ENCODE peak calls at places on chromosome 6, in four cellular contexts. D, O, R and Z are unnamed samples. For H3K4me1, the result is how much of the 10 kb centered on the place peaks cover.

GRCh38 chr6:52393780-52394179 is 26.4 kb upstream of the EFHC1 start:
- DNase-seq in D (no peak), O (no peak), R (no peak), Z (no peak)

GRCh38 chr6:161225677-161226004 is 48.2 kb downstream of the AGPAT4 start:
- DNase-seq in D (no peak), O (no peak), R (no peak), Z (no peak)

GRCh38 chr6:137878810-137879285 is 11.8 kb downstream of the TNFAIP3 start:
- DNase-seq in D (no peak), O (no peak), R (no peak), Z (no peak)

GRCh38 chr6:37049990-37050853 is 44.8 kb downstream of the FGD2 start:
- DNase-seq in D (peak), O (no peak), R (no peak), Z (no peak)

GRCh38 chr6:132314432-132314831 is 86.8 kb downstream of the MOXD1 start:
- DNase-seq in D (no peak), O (no peak), R (no peak), Z (no peak)

GRCh38 chr6:7919871-7920270 is 9.3 kb upstream of the TXNDC5 start:
- DNase-seq in D (no peak), O (peak), R (peak), Z (peak)

GRCh38 chr6:21598662-21599061 is 5.1 kb downstream of the SOX4 start:
- DNase-seq in D (no peak), O (no peak), R (peak), Z (peak)

GRCh38 chr6:137775720-137776119 is 91.3 kb upstream of the TNFAIP3 start:
- DNase-seq in D (no peak), O (no peak), R (no peak), Z (no peak)

GRCh38 chr6:98463038-98463437 is 371.3 kb upstream of the POU3F2 start:
- DNase-seq in D (no peak), O (no peak), R (no peak), Z (peak)

GRCh38 chr6:64256483-64256882 is 620.9 kb downstream of the PHF3 start:
- DNase-seq in D (no peak), O (no peak), R (no peak), Z (no peak)

GRCh38 chr6:113299526-113299925 is 557.6 kb upstream of the MARCKS start:
- DNase-seq in D (no peak), O (no peak), R (no peak), Z (no peak)

GRCh38 chr6:4693158-4693557 is 83.0 kb upstream of the CDYL start:
- DNase-seq in D (no peak), O (no peak), R (no peak), Z (peak)

GRCh38 chr6:11096109-11096508 is 2.5 kb downstream of the SMIM13 start:
- DNase-seq in D (no peak), O (peak), R (peak), Z (peak)

GRCh38 chr6:130666796-130667195 is 160.4 kb upstream of the SMLR1 start:
- DNase-seq in D (no peak), O (no peak), R (no peak), Z (no peak)

GRCh38 chr6:53544050-53544499 is 826 bp downstream of the GCLC start:
- DNase-seq in D (peak), O (no peak), R (peak), Z (peak)

GRCh38 chr6:155259202-155259601 is 4.6 kb upstream of the CLDN20 start:
- DNase-seq in D (no peak), O (no peak), R (no peak), Z (no peak)

GRCh38 chr6:137792160-137793033 is 74.7 kb upstream of the TNFAIP3 start:
- DNase-seq in D (no peak), O (no peak), R (peak), Z (no peak)

GRCh38 chr6:18153311-18153703 is 1.6 kb downstream of the TPMT start:
- DNase-seq in D (no peak), O (no peak), R (no peak), Z (no peak)

GRCh38 chr6:31717499-31718222 is 2.5 kb downstream of the LY6G6D start:
- DNase-seq in D (no peak), O (no peak), R (no peak), Z (peak)

GRCh38 chr6:90413867-90414266 is 117.2 kb upstream of the BACH2 start:
- DNase-seq in D (no peak), O (no peak), R (peak), Z (no peak)

GRCh38 chr6:46772038-46772437 is 21.2 kb upstream of the MEP1A start:
- DNase-seq in D (no peak), O (no peak), R (no peak), Z (no peak)

GRCh38 chr6:70510600-70510999 is 56.1 kb upstream of the SDHAF4 start:
- DNase-seq in D (no peak), O (no peak), R (no peak), Z (no peak)

GRCh38 chr6:37877373-37878149 is 58.0 kb downstream of the ZFAND3 start:
- DNase-seq in D (no peak), O (no peak), R (peak), Z (no peak)

GRCh38 chr6:149846321-149846720 is 17.8 kb downstream of the LRP11 start:
- DNase-seq in D (no peak), O (no peak), R (peak), Z (peak)

GRCh38 chr6:28981391-28981832 is 23.7 kb downstream of the ZNF311 start:
- DNase-seq in D (peak), O (peak), R (peak), Z (peak)

DNA sequence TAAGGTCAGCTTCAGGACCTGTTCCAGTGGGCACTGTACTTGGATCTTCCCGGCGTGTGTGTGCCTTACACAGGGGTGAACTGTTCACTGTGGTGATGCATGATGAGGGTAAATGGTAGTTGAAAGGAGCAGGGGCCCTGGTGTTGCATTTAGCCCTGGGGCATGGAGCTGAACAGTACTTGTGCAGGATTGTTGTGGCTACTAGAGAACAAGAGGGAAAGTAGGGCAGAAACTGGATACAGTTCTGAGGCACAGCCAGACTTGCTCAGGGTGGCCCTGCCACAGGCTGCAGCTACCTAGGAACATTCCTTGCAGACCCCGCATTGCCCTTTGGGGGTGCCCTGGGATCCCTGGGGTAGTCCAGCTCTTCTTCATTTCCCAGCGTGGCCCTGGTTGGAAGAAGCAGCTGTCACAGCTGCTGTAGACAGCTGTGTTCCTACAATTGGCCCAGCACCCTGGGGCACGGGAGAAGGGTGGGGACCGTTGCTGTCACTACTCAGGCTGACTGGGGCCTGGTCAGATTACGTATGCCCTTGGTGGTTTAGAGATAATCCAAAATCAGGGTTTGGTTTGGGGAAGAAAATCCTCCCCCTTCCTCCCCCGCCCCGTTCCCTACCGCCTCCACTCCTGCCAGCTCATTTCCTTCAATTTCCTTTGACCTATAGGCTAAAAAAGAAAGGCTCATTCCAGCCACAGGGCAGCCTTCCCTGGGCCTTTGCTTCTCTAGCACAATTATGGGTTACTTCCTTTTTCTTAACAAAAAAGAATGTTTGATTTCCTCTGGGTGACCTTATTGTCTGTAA is 292.5 kb downstream of the ESR1 start:
- DNase-seq in D (no peak), O (no peak), R (peak), Z (peak)
- H3K4me1 ChIP-seq in D (under half), O (under half), R (under half), Z (under half)

GRCh38 chr6:158646023-158646888 is 1.7 kb upstream of the DYNLT1 start:
- DNase-seq in D (no peak), O (no peak), R (no peak), Z (peak)

GRCh38 chr6:158649289-158650143 is at the start of gene SYTL3:
- DNase-seq in D (peak), O (no peak), R (peak), Z (no peak)

GRCh38 chr6:158645064-158646022 is 800 bp upstream of the DYNLT1 start:
- DNase-seq in D (peak), O (no peak), R (no peak), Z (peak)

GRCh38 chr6:158648682-158649131 is 1.1 kb upstream of the SYTL3 start:
- DNase-seq in D (no peak), O (no peak), R (peak), Z (peak)

DNA sequence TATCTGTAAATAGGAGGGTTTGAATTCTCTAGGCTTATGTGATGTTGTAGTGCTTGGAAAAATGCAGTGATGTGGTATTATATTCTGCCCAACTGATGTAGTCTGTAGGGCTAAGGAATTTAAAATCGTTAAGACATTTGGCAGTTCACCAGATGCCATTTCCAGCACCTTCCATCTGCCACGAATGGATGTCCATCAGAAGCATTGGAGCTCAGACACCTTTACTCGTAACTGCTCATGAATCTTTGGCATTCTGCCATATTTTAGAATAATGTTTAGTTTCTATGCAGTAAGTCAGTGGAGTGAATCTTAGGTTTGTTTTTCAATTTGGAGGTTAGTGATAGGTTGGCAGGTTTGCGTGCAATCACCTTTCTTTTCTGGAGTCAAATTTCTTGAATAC is 2.4 kb upstream of the SYTL3 start:
- DNase-seq in D (no peak), O (no peak), R (no peak), Z (no peak)
- TF ChIP-seq EZH2phosphoT487 in D (no peak), O (no peak), R (no peak), Z (no peak)

GRCh38 chr6:142848156-142848555 is 96.8 kb downstream of the HIVEP2 start:
- DNase-seq in D (no peak), O (no peak), R (no peak), Z (no peak)
- H3K9ac ChIP-seq in D (no peak), O (no peak), R (no peak), Z (no peak)

GRCh38 chr6:35727935-35728662 is 8.7 kb upstream of the ARMC12 start:
- DNase-seq in D (peak), O (no peak), R (peak), Z (peak)
- H3K4me1 ChIP-seq in D (under half), O (half or more), R (under half), Z (under half)

GRCh38 chr6:134619789-134620188 is 301.9 kb upstream of the SGK1 start:
- DNase-seq in D (peak), O (no peak), R (peak), Z (peak)

GRCh38 chr6:134622382-134623173 is 304.7 kb upstream of the SGK1 start:
- DNase-seq in D (no peak), O (no peak), R (peak), Z (no peak)

GRCh38 chr6:134619077-134619476 is 301.2 kb upstream of the SGK1 start:
- DNase-seq in D (no peak), O (no peak), R (no peak), Z (no peak)

GRCh38 chr6:134623391-134623790 is 305.5 kb upstream of the SGK1 start:
- DNase-seq in D (no peak), O (no peak), R (no peak), Z (no peak)

GRCh38 chr6:134621858-134622257 is 303.9 kb upstream of the SGK1 start:
- DNase-seq in D (no peak), O (no peak), R (peak), Z (peak)
- TF ChIP-seq EZH2phosphoT487 in D (no peak), O (no peak), R (no peak), Z (no peak)

GRCh38 chr6:33633462-33634158 is 12.5 kb downstream of the ITPR3 start:
- DNase-seq in D (peak), O (no peak), R (peak), Z (peak)
- H3K9ac ChIP-seq in D (no peak), O (peak), R (peak), Z (peak)

GRCh38 chr6:111843347-111844147 is 29.7 kb downstream of the FYN start:
- DNase-seq in D (peak), O (no peak), R (no peak), Z (no peak)
- H3K4me1 ChIP-seq in D (under half), O (under half), R (under half), Z (under half)

GRCh38 chr6:41434803-41435470 is 99.5 kb downstream of the NCR2 start:
- DNase-seq in D (no peak), O (no peak), R (no peak), Z (no peak)
- TF ChIP-seq EZH2phosphoT487 in D (no peak), O (no peak), R (no peak), Z (no peak)

GRCh38 chr6:14476793-14477531 is 359.4 kb downstream of the CD83 start:
- DNase-seq in D (no peak), O (no peak), R (peak), Z (no peak)
- H3K9ac ChIP-seq in D (no peak), O (no peak), R (peak), Z (no peak)

GRCh38 chr6:111854683-111855082 is 18.6 kb downstream of the FYN start:
- DNase-seq in D (no peak), O (no peak), R (peak), Z (no peak)
- H3K4me1 ChIP-seq in D (under half), O (under half), R (under half), Z (under half)